ENCODE peak calls at places on chromosome 6, in seven cellular contexts. G is neural progenitor cell, D is HepG2, L is Peyer's patch, U is mucosa of descending colon, T is esophagus squamous epithelium, M is ovary. W is an unnamed sample.
A peak's percentile ranks its signal among the peaks of the same experiment; 100 is the strongest.

GRCh38 chr6:47047479-47048411 is 5.6 kb upstream of the ADGRF1 start:
- DNase-seq in G (peak; percentile 78), D (peak; percentile 95), L (peak; percentile 76), U (peak; percentile 29), T (no peak), M (peak; percentile 31), W (peak; percentile 84)

GRCh38 chr6:41940759-41941279 is 789 bp downstream of the CCND3 start:
- DNase-seq in G (peak; percentile 65), D (no peak), L (peak; percentile 69), U (peak; percentile 70), T (no peak), M (peak; percentile 54), W (no peak)

GRCh38 chr6:34318492-34319470 is 70.0 kb upstream of the SMIM29 start:
- DNase-seq in G (no peak), D (no peak), L (no peak), U (no peak), T (no peak), M (no peak), W (no peak)

GRCh38 chr6:21753571-21754108 is 160.1 kb downstream of the SOX4 start:
- DNase-seq in G (no peak), D (no peak), L (no peak), U (no peak), T (no peak), M (no peak), W (peak; percentile 53)

GRCh38 chr6:33869121-33869520 is 65.3 kb upstream of the MLN start:
- DNase-seq in G (peak; percentile 25), D (no peak), L (no peak), U (no peak), T (no peak), M (no peak), W (no peak)

GRCh38 chr6:38990475-38990874 is 58.1 kb upstream of the GLP1R start:
- DNase-seq in G (no peak), D (no peak), L (no peak), U (no peak), T (no peak), M (no peak), W (no peak)

GRCh38 chr6:135291288-135292116 is 110.4 kb downstream of the MYB start:
- DNase-seq in G (no peak), D (peak; percentile 11), L (no peak), U (no peak), T (no peak), M (no peak), W (peak; percentile 34)

GRCh38 chr6:125984311-125984710 is 2.0 kb upstream of the TRMT11 start:
- DNase-seq in G (no peak), D (no peak), L (no peak), U (no peak), T (no peak), M (no peak), W (no peak)

GRCh38 chr6:23394699-23395098 is 731.3 kb upstream of the NRSN1 start:
- DNase-seq in G (no peak), D (no peak), L (no peak), U (no peak), T (no peak), M (no peak), W (no peak)

GRCh38 chr6:52104979-52105378 is 17.6 kb upstream of the PKHD1 start:
- DNase-seq in G (no peak), D (no peak), L (no peak), U (no peak), T (no peak), M (no peak), W (no peak)

GRCh38 chr6:152338335-152339125 is 298.6 kb downstream of the SYNE1 start:
- DNase-seq in G (peak; percentile 33), D (peak; percentile 23), L (peak; percentile 79), U (peak; percentile 68), T (no peak), M (peak; percentile 75), W (no peak)

GRCh38 chr6:87722831-87723726 is 21.0 kb upstream of the AKIRIN2 start:
- DNase-seq in G (peak; percentile 76), D (peak; percentile 92), L (peak; percentile 62), U (no peak), T (peak; percentile 12), M (no peak), W (peak; percentile 99)

GRCh38 chr6:6686748-6687601 is 98.5 kb downstream of the LY86 start:
- DNase-seq in G (peak; percentile 98), D (peak; percentile 91), L (peak; percentile 95), U (peak; percentile 99), T (peak; percentile 45), M (peak; percentile 86), W (peak; percentile 79)

GRCh38 chr6:2659882-2660281 is 90.8 kb downstream of the MYLK4 start:
- DNase-seq in G (no peak), D (no peak), L (no peak), U (no peak), T (no peak), M (no peak), W (peak; percentile 88)

GRCh38 chr6:43923376-43924221 is 153.6 kb downstream of the VEGFA start:
- DNase-seq in G (no peak), D (no peak), L (no peak), U (no peak), T (no peak), M (no peak), W (peak; percentile 86)

GRCh38 chr6:90493332-90493731 is 93.5 kb downstream of the MAP3K7 start:
- DNase-seq in G (no peak), D (no peak), L (no peak), U (no peak), T (no peak), M (no peak), W (peak; percentile 64)

GRCh38 chr6:101085327-101085726 is 204.2 kb upstream of the ASCC3 start:
- DNase-seq in G (peak; percentile 18), D (no peak), L (no peak), U (no peak), T (no peak), M (no peak), W (no peak)

GRCh38 chr6:72621243-72622093 is at the start of gene KCNQ5:
- DNase-seq in G (peak; percentile 49), D (no peak), L (peak; percentile 51), U (peak; percentile 21), T (no peak), M (no peak), W (no peak)

GRCh38 chr6:72619883-72620696 is 1.8 kb upstream of the KCNQ5 start:
- DNase-seq in G (peak; percentile 66), D (no peak), L (peak; percentile 81), U (peak; percentile 30), T (no peak), M (no peak), W (no peak)

GRCh38 chr6:72620866-72621242 is 1.0 kb upstream of the KCNQ5 start:
- DNase-seq in G (peak; percentile 3), D (no peak), L (peak; percentile 49), U (peak; percentile 25), T (no peak), M (no peak), W (no peak)

GRCh38 chr6:72623808-72624207 is 1.9 kb downstream of the KCNQ5 start:
- DNase-seq in G (no peak), D (no peak), L (no peak), U (no peak), T (no peak), M (no peak), W (no peak)

DNA sequence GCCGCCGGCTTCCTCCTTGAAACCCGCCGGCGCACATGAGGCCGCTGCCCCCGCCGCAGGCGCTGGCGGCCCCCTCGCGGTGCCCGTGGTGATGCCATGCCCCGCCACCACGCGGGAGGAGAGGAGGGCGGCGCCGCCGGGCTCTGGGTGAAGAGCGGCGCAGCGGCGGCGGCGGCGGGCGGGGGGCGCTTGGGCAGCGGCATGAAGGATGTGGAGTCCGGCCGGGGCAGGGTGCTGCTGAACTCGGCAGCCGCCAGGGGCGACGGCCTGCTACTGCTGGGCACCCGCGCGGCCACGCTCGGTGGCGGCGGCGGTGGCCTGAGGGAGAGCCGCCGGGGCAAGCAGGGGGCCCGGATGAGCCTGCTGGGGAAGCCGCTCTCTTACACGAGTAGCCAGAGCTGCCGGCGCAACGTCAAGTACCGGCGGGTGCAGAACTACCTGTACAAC is 253 bp downstream of the KCNQ5 start:
- DNase-seq in G (peak; percentile 76), D (no peak), L (peak; percentile 70), U (peak; percentile 38), T (no peak), M (no peak), W (no peak)
- TF ChIP-seq CTCF in G (peak; percentile 39), D (no peak), L (peak; percentile 10), U (no peak), T (peak; percentile 12), M (no peak), W (peak; percentile 26)

DNA sequence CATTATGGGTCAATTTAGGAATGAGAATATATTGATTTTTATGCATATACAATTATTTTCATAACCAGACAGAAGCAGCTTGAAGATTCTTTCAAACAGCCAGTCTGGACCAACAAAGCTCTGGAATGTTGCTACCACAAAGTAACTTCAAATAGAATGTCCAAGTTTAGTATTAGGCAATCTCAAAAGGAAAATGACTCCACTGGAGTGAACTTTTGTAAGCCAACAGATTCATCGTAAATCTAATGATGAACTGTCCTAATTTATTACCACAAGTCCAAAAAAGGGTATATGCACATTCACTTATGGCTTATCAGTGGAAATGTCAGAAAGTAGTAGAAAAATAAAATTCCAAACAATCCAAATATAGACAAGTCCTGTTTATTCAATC is 3.6 kb downstream of the PLN start:
- DNase-seq in G (no peak), D (no peak), L (no peak), U (no peak), T (no peak), M (no peak), W (no peak)
- H3K36me3 ChIP-seq in G (no peaks in the 10 kb centered on the region), D (no peaks in the 10 kb centered on the region), L (no peaks in the 10 kb centered on the region), U (no peaks in the 10 kb centered on the region), T (no peaks in the 10 kb centered on the region), M (no peaks in the 10 kb centered on the region), W (no peaks in the 10 kb centered on the region)

DNA sequence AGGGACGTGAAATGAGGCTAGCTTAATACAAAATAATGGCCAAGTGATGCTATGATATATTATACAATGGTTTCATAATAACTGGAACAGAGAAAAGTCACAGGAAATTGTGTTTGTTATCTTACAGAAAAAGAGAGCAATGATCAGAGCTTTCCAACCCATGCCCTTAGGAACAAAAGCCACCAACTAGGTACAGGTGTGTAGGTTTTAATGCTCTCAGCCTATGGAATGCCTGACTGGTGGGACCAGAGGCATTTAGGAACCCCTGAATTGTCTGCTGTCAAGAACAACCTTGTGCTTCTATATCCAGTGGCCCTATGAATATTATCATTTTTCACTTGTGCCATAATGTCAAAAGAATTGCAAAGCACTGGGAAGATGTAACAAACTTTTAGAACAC is 133.0 kb upstream of the RUNX2 start:
- DNase-seq in G (no peak), D (no peak), L (no peak), U (no peak), T (no peak), M (no peak), W (no peak)
- H3K4me3 ChIP-seq in G (no peak overlapping the region), D (no peak overlapping the region), L (no peak overlapping the region), U (no peak overlapping the region), T (no peak overlapping the region), M (no peak overlapping the region), W (no peak overlapping the region)

GRCh38 chr6:149316740-149317655 is 514 bp upstream of the TAB2 start:
- DNase-seq in G (peak; percentile 98), D (peak; percentile 89), L (peak; percentile 94), U (peak; percentile 94), T (peak; percentile 50), M (peak; percentile 91), W (peak; percentile 75)
- TF ChIP-seq CTCF in G (no peak), D (peak; percentile 26), L (no peak), U (no peak), T (no peak), M (peak; percentile 32), W (no peak)

DNA sequence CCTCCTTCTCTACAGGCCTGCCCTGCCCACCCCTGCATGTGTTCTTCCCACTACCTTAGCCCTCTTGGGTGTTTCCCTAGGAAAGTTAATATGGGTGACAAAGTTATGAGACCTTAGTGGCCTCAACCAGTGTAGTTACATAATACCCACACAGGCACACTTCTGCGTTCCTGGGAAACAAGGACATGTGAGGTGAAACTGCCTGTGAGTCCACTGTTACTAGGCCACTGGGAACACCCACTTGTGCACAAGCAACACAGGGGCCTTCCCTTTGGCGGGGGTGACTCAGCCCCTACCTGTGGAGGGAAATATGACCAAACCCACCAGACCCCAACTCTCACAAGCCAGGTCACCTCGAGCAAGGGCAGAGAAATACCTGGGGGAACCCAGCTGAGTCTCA is 12.8 kb downstream of the PI16 start:
- DNase-seq in G (no peak), D (no peak), L (peak; percentile 44), U (no peak), T (no peak), M (no peak), W (no peak)
- H3K36me3 ChIP-seq in G (no peaks in the 10 kb centered on the region), D (peaks cover 42% of the 10 kb centered on the region), L (peaks cover 55% of the 10 kb centered on the region), U (peaks cover 7% of the 10 kb centered on the region), T (peaks cover 61% of the 10 kb centered on the region), M (no peaks in the 10 kb centered on the region), W (peaks cover 27% of the 10 kb centered on the region)

W was measured in bronchial epithelial cell.